ENCODE peak calls at places on chromosomes 11 and 22, in seven cellular contexts. E is NCI-H774; G is stimulated activated CD4-positive, alpha-beta T cell treated with anti-CD3 and anti-CD28 coated beads, Interleukin-15, amount 100 ng/mL, for 48 hours; L is fibroblast of lung; W is activated T-helper 1 cell treated with Interleukin-2 at 50 U/mL for 16 hours; N is pulmonary artery endothelial cell; D is sciatic nerve. Q is an unnamed sample.

GRCh38 chr11:44969853-44970252 is 19.2 kb upstream of the TP53I11 start:
- DNase-seq in E (no peak), G (no peak), L (no peak), W (no peak), N (no peak), D (no peak), Q (no peak)

GRCh38 chr11:125110996-125111340 is 458 bp downstream of the TMEM218 start:
- DNase-seq in E (no peak), G (no peak), L (no peak), W (no peak), N (no peak), D (no peak), Q (no peak)

GRCh38 chr11:61713464-61713863 is 33.3 kb downstream of the DAGLA start:
- DNase-seq in E (no peak), G (no peak), L (no peak), W (no peak), N (no peak), D (no peak), Q (no peak)

GRCh38 chr11:19953342-19953741 is 206.9 kb downstream of the DBX1 start:
- DNase-seq in E (no peak), G (no peak), L (peak; percentile 35), W (no peak), N (no peak), D (no peak), Q (no peak)

GRCh38 chr22:19691721-19692341 is 22.5 kb upstream of the SEPTIN5 start:
- DNase-seq in E (no peak), G (no peak), L (peak; percentile 51), W (no peak), N (no peak), D (no peak), Q (peak; percentile 87)

GRCh38 chr11:2913029-2913431 is 16.2 kb downstream of the PHLDA2 start:
- DNase-seq in E (no peak), G (no peak), L (peak; percentile 31), W (no peak), N (no peak), D (no peak), Q (no peak)

GRCh38 chr11:65169164-65169641 is 830 bp upstream of the SPDYC start:
- DNase-seq in E (no peak), G (no peak), L (no peak), W (no peak), N (peak; percentile 73), D (peak; percentile 25), Q (no peak)

GRCh38 chr11:78069465-78069864 is 5.8 kb downstream of the THRSP start:
- DNase-seq in E (no peak), G (no peak), L (peak; percentile 54), W (no peak), N (no peak), D (no peak), Q (no peak)

GRCh38 chr11:108870373-108871020 is 205.6 kb downstream of the DDX10 start:
- DNase-seq in E (no peak), G (no peak), L (peak; percentile 60), W (no peak), N (peak; percentile 76), D (no peak), Q (no peak)

GRCh38 chr11:12410006-12410728 is 32.8 kb downstream of the PARVA start:
- DNase-seq in E (no peak), G (no peak), L (peak; percentile 70), W (no peak), N (no peak), D (no peak), Q (peak; percentile 74)

GRCh38 chr11:103464420-103464819 is 355.2 kb downstream of the DYNC2H1 start:
- DNase-seq in E (no peak), G (no peak), L (no peak), W (no peak), N (no peak), D (no peak), Q (no peak)

GRCh38 chr11:68118753-68119448 is 2.3 kb downstream of the CHKA start:
- DNase-seq in E (no peak), G (no peak), L (peak; percentile 32), W (no peak), N (no peak), D (no peak), Q (no peak)

GRCh38 chr11:5624489-5625278 is at the start of gene TRIM34:
- DNase-seq in E (peak; percentile 28), G (peak; percentile 32), L (peak; percentile 68), W (peak; percentile 24), N (peak; percentile 57), D (peak; percentile 64), Q (peak; percentile 84)

GRCh38 chr11:74932797-74933196 is 16.1 kb downstream of the XRRA1 start:
- DNase-seq in E (no peak), G (no peak), L (peak; percentile 38), W (no peak), N (no peak), D (no peak), Q (peak; percentile 40)

GRCh38 chr22:22099833-22100812 is 117.5 kb upstream of the TOP3B start:
- DNase-seq in E (no peak), G (no peak), L (no peak), W (no peak), N (no peak), D (no peak), Q (no peak)

GRCh38 chr22:39214383-39215069 is 30.3 kb downstream of the PDGFB start:
- DNase-seq in E (no peak), G (no peak), L (no peak), W (no peak), N (no peak), D (peak; percentile 28), Q (peak; percentile 27)

GRCh38 chr11:44785856-44786606 is 59.3 kb downstream of the TSPAN18 start:
- DNase-seq in E (no peak), G (no peak), L (no peak), W (no peak), N (no peak), D (no peak), Q (no peak)

GRCh38 chr11:107699371-107700348 is 12.2 kb downstream of the SLN start:
- DNase-seq in E (no peak), G (no peak), L (no peak), W (no peak), N (no peak), D (no peak), Q (no peak)

GRCh38 chr11:109033627-109034340 is 368.9 kb downstream of the DDX10 start:
- DNase-seq in E (no peak), G (no peak), L (peak; percentile 81), W (no peak), N (peak; percentile 93), D (no peak), Q (no peak)

GRCh38 chr11:19962795-19963163 is 197.5 kb downstream of the DBX1 start:
- DNase-seq in E (no peak), G (no peak), L (peak; percentile 95), W (no peak), N (no peak), D (no peak), Q (no peak)

GRCh38 chr11:1701041-1701807 is 4.2 kb downstream of the KRTAP5-6 start:
- DNase-seq in E (no peak), G (no peak), L (no peak), W (no peak), N (no peak), D (no peak), Q (no peak)

GRCh38 chr11:64305691-64306562 is 603 bp downstream of the ESRRA start:
- DNase-seq in E (peak; percentile 59), G (peak; percentile 59), L (peak; percentile 51), W (peak; percentile 53), N (no peak), D (peak; percentile 86), Q (peak; percentile 45)

GRCh38 chr22:26770624-26771023 is 113.2 kb downstream of the MIAT start:
- DNase-seq in E (no peak), G (no peak), L (peak; percentile 8), W (no peak), N (no peak), D (no peak), Q (no peak)

GRCh38 chr11:81331611-81332205 is 1402.0 kb downstream of the FAM181B start:
- DNase-seq in E (no peak), G (no peak), L (no peak), W (no peak), N (no peak), D (no peak), Q (no peak)

GRCh38 chr11:72975778-72976520 is 161.7 kb downstream of the ATG16L2 start:
- DNase-seq in E (no peak), G (no peak), L (peak; percentile 98), W (no peak), N (no peak), D (no peak), Q (peak; percentile 49)

GRCh38 chr11:114284021-114284420 is 12.2 kb upstream of the NNMT start:
- DNase-seq in E (peak; percentile 68), G (no peak), L (no peak), W (no peak), N (no peak), D (no peak), Q (no peak)

GRCh38 chr11:57349491-57350274 is 11.5 kb downstream of the P2RX3 start:
- DNase-seq in E (peak; percentile 30), G (peak; percentile 47), L (peak; percentile 44), W (peak; percentile 52), N (no peak), D (peak; percentile 86), Q (no peak)

GRCh38 chr11:110979696-110980095 is 265.8 kb upstream of the POU2AF2 start:
- DNase-seq in E (no peak), G (no peak), L (no peak), W (no peak), N (no peak), D (no peak), Q (no peak)

GRCh38 chr11:114594703-114595102 is 883 bp downstream of the NXPE4 start:
- DNase-seq in E (no peak), G (no peak), L (no peak), W (no peak), N (no peak), D (no peak), Q (no peak)

GRCh38 chr22:47465222-47465621 is 702.8 kb downstream of the TBC1D22A start:
- DNase-seq in E (no peak), G (no peak), L (no peak), W (no peak), N (no peak), D (no peak), Q (no peak)

GRCh38 chr11:20013346-20014066 is 146.8 kb downstream of the DBX1 start:
- DNase-seq in E (peak; percentile 28), G (no peak), L (no peak), W (no peak), N (no peak), D (no peak), Q (no peak)

GRCh38 chr11:117875397-117876048 is 935 bp downstream of the FXYD6 start:
- DNase-seq in E (peak; percentile 9), G (no peak), L (no peak), W (peak; percentile 20), N (no peak), D (no peak), Q (no peak)

GRCh38 chr22:38718414-38718813 is 12.7 kb downstream of the GTPBP1 start:
- DNase-seq in E (no peak), G (no peak), L (peak; percentile 78), W (no peak), N (peak; percentile 51), D (peak; percentile 63), Q (peak; percentile 88)

GRCh38 chr11:117610045-117610444 is 187.0 kb downstream of the DSCAML1 start:
- DNase-seq in E (no peak), G (no peak), L (no peak), W (no peak), N (no peak), D (peak; percentile 2), Q (no peak)

GRCh38 chr11:61543606-61544306 is 35.2 kb downstream of the LRRC10B start:
- DNase-seq in E (peak; percentile 56), G (no peak), L (peak; percentile 82), W (no peak), N (no peak), D (no peak), Q (no peak)

GRCh38 chr11:5131584-5132335 is 6.4 kb downstream of the OR52A5 start:
- DNase-seq in E (no peak), G (no peak), L (no peak), W (no peak), N (no peak), D (no peak), Q (no peak)

GRCh38 chr11:34647131-34647530 is 26.2 kb downstream of the EHF start:
- DNase-seq in E (no peak), G (no peak), L (no peak), W (no peak), N (no peak), D (no peak), Q (no peak)

GRCh38 chr22:28885939-28886338 is 2.6 kb downstream of the ZNRF3 start:
- DNase-seq in E (no peak), G (no peak), L (no peak), W (no peak), N (no peak), D (no peak), Q (no peak)